ENCODE peak calls at places on chromosomes 4 and X, in four cellular contexts. R, U, O and T are unnamed samples.

GRCh38 chr4:151563194-151563593 is 154.2 kb downstream of the FHIP1A start:
- DNase-seq in R (no peak), U (no peak), O (no peak), T (peak; percentile 32)

GRCh38 chr4:173317003-173317402 is 17.2 kb downstream of the HMGB2 start:
- DNase-seq in R (no peak), U (no peak), O (no peak), T (peak; percentile 29)

GRCh38 chr4:153207561-153207960 is 3.3 kb downstream of the TRIM2 start:
- DNase-seq in R (peak; percentile 26), U (peak; percentile 56), O (peak; percentile 70), T (no peak)

GRCh38 chr4:80586716-80587115 is 251.2 kb downstream of the CFAP299 start:
- DNase-seq in R (no peak), U (no peak), O (no peak), T (no peak)

GRCh38 chr4:212438-213174 is 88.3 kb downstream of the ZNF718 start:
- DNase-seq in R (peak; percentile 92), U (peak; percentile 83), O (peak; percentile 22), T (no peak)

GRCh38 chr4:176780995-176781738 is 11.6 kb downstream of the VEGFC start:
- DNase-seq in R (no peak), U (no peak), O (no peak), T (no peak)

GRCh38 chr4:63906660-63907146 is 502.5 kb downstream of the TECRL start:
- DNase-seq in R (no peak), U (no peak), O (no peak), T (no peak)

GRCh38 chrX:94908648-94909047 is 1234.6 kb downstream of the FAM133A start:
- DNase-seq in R (no peak), U (no peak), O (no peak), T (no peak)

GRCh38 chr4:181810658-181811057 is 432.5 kb upstream of the TENM3 start:
- DNase-seq in R (no peak), U (no peak), O (no peak), T (no peak)

GRCh38 chr4:2257361-2258001 is 4.4 kb downstream of the MXD4 start:
- DNase-seq in R (no peak), U (peak; percentile 25), O (peak; percentile 8), T (peak; percentile 2)
- H3K27ac ChIP-seq in R (no peak overlapping the region), U (peak overlapping the region; percentile 87), O (peak overlapping the region; percentile 97), T (no peak overlapping the region)

GRCh38 chrX:23907496-23908218 is at the start of the genes APOO and CXorf58:
- DNase-seq in R (peak; percentile 77), U (peak; percentile 94), O (peak; percentile 92), T (peak; percentile 94)
- H3K4me3 ChIP-seq in R (peak within 1 kb of the TSS; percentile 63), U (peak within 1 kb of the TSS; percentile 71), O (peak within 1 kb of the TSS; percentile 59), T (peak within 1 kb of the TSS; percentile 84)

GRCh38 chr4:73815145-73815544 is 21.3 kb upstream of the CXCL6 start:
- DNase-seq in R (no peak), U (no peak), O (no peak), T (no peak)
- H3K27ac ChIP-seq in R (no peak overlapping the region), U (no peak overlapping the region), O (no peak overlapping the region), T (peak overlapping the region; percentile 76)

GRCh38 chr4:120730777-120731320 is 191.7 kb downstream of the PRDM5 start:
- DNase-seq in R (no peak), U (no peak), O (no peak), T (no peak)
- H3K4me3 ChIP-seq in R (no peak overlapping the region), U (no peak overlapping the region), O (no peak overlapping the region), T (no peak overlapping the region)

GRCh38 chr4:98470366-98470765 is 188.0 kb downstream of the TSPAN5 start:
- DNase-seq in R (no peak), U (no peak), O (no peak), T (no peak)

GRCh38 chr4:98469776-98470175 is 188.6 kb downstream of the TSPAN5 start:
- DNase-seq in R (no peak), U (no peak), O (no peak), T (no peak)

GRCh38 chr4:98467627-98468072 is 190.8 kb downstream of the TSPAN5 start:
- DNase-seq in R (peak; percentile 91), U (peak; percentile 76), O (peak; percentile 81), T (peak; percentile 22)

GRCh38 chr4:98466868-98467599 is 191.4 kb downstream of the TSPAN5 start:
- DNase-seq in R (no peak), U (no peak), O (no peak), T (no peak)

GRCh38 chr4:98468744-98469143 is 189.7 kb downstream of the TSPAN5 start:
- DNase-seq in R (peak; percentile 47), U (no peak), O (no peak), T (no peak)
- H3K27ac ChIP-seq in R (peak overlapping the region; percentile 68), U (peak overlapping the region; percentile 46), O (no peak overlapping the region), T (no peak overlapping the region)